ENCODE peak calls at places on chromosomes 11 and 22, in ten cellular contexts. One of them, this sample, is unnamed.

GRCh38 chr22:17106785-17107546 is 14.2 kb downstream of the TMEM121B start:
- DNase-seq in tibial nerve: no peak
- DNase-seq in endothelial cell: no peak
- DNase-seq in mucosa of gallbladder: no peak
- DNase-seq in EH: no peak
- DNase-seq in dorsolateral prefrontal cortex: no peak
- DNase-seq in stimulated activated effector memory CD8-positive, alpha-beta T cell treated with anti-CD3 and anti-CD28 coated beads, Interleukin-12 subunit alpha, Interleukin-12 subunit beta, amount 100 ng/mL, for 72 hours: no peak
- DNase-seq in GM23248: no peak
- DNase-seq in T1000: no peak
- DNase-seq in SJSA1: no peak
- DNase-seq in this sample: no peak

GRCh38 chr11:2076441-2076840 is 62.7 kb downstream of the IGF2 start:
- DNase-seq in stimulated activated effector memory CD8-positive, alpha-beta T cell treated with anti-CD3 and anti-CD28 coated beads, Interleukin-12 subunit alpha, Interleukin-12 subunit beta, amount 100 ng/mL, for 72 hours: no peak
- DNase-seq in tibial nerve: no peak
- DNase-seq in endothelial cell: no peak
- DNase-seq in SJSA1: no peak
- DNase-seq in dorsolateral prefrontal cortex: no peak
- DNase-seq in GM23248: no peak
- DNase-seq in mucosa of gallbladder: peak; percentile 6
- DNase-seq in T1000: no peak
- DNase-seq in EH: no peak
- DNase-seq in this sample: no peak

GRCh38 chr11:2375341-2375853 is 1.7 kb upstream of the CD81 start:
- DNase-seq in EH: no peak
- DNase-seq in tibial nerve: no peak
- DNase-seq in SJSA1: no peak
- DNase-seq in endothelial cell: no peak
- DNase-seq in stimulated activated effector memory CD8-positive, alpha-beta T cell treated with anti-CD3 and anti-CD28 coated beads, Interleukin-12 subunit alpha, Interleukin-12 subunit beta, amount 100 ng/mL, for 72 hours: no peak
- DNase-seq in T1000: no peak
- DNase-seq in mucosa of gallbladder: no peak
- DNase-seq in GM23248: no peak
- DNase-seq in dorsolateral prefrontal cortex: peak; percentile 14
- DNase-seq in this sample: no peak

GRCh38 chr22:44572414-44573207 is 74.6 kb upstream of the RTL6 start:
- DNase-seq in endothelial cell: no peak
- DNase-seq in dorsolateral prefrontal cortex: peak; percentile 35
- DNase-seq in GM23248: peak; percentile 31
- DNase-seq in tibial nerve: no peak
- DNase-seq in EH: no peak
- DNase-seq in stimulated activated effector memory CD8-positive, alpha-beta T cell treated with anti-CD3 and anti-CD28 coated beads, Interleukin-12 subunit alpha, Interleukin-12 subunit beta, amount 100 ng/mL, for 72 hours: no peak
- DNase-seq in SJSA1: no peak
- DNase-seq in mucosa of gallbladder: no peak
- DNase-seq in T1000: no peak
- DNase-seq in this sample: no peak

GRCh38 chr11:65425105-65425970 is 2.7 kb downstream of the NEAT1 start:
- DNase-seq in SJSA1: peak; percentile 86
- DNase-seq in T1000: no peak
- DNase-seq in dorsolateral prefrontal cortex: peak; percentile 61
- DNase-seq in endothelial cell: no peak
- DNase-seq in GM23248: peak; percentile 89
- DNase-seq in EH: peak; percentile 79
- DNase-seq in tibial nerve: peak; percentile 36
- DNase-seq in stimulated activated effector memory CD8-positive, alpha-beta T cell treated with anti-CD3 and anti-CD28 coated beads, Interleukin-12 subunit alpha, Interleukin-12 subunit beta, amount 100 ng/mL, for 72 hours: peak; percentile 67
- DNase-seq in mucosa of gallbladder: no peak
- DNase-seq in this sample: peak; percentile 72

GRCh38 chr22:44648821-44649566 is 53.0 kb upstream of the PRR5 start:
- DNase-seq in tibial nerve: no peak
- DNase-seq in SJSA1: no peak
- DNase-seq in EH: peak; percentile 99
- DNase-seq in stimulated activated effector memory CD8-positive, alpha-beta T cell treated with anti-CD3 and anti-CD28 coated beads, Interleukin-12 subunit alpha, Interleukin-12 subunit beta, amount 100 ng/mL, for 72 hours: no peak
- DNase-seq in mucosa of gallbladder: peak; percentile 54
- DNase-seq in GM23248: peak; percentile 98
- DNase-seq in T1000: no peak
- DNase-seq in dorsolateral prefrontal cortex: no peak
- DNase-seq in endothelial cell: no peak
- DNase-seq in this sample: no peak

GRCh38 chr11:121592708-121593107 is 139.9 kb upstream of the SORL1-AS1 start:
- DNase-seq in dorsolateral prefrontal cortex: no peak
- DNase-seq in EH: peak; percentile 12
- DNase-seq in GM23248: peak; percentile 20
- DNase-seq in mucosa of gallbladder: no peak
- DNase-seq in tibial nerve: no peak
- DNase-seq in T1000: no peak
- DNase-seq in stimulated activated effector memory CD8-positive, alpha-beta T cell treated with anti-CD3 and anti-CD28 coated beads, Interleukin-12 subunit alpha, Interleukin-12 subunit beta, amount 100 ng/mL, for 72 hours: no peak
- DNase-seq in endothelial cell: no peak
- DNase-seq in SJSA1: no peak
- DNase-seq in this sample: no peak

GRCh38 chr22:36356708-36357694 is 30.8 kb downstream of the MYH9 start:
- DNase-seq in endothelial cell: no peak
- DNase-seq in T1000: no peak
- DNase-seq in EH: peak; percentile 63
- DNase-seq in stimulated activated effector memory CD8-positive, alpha-beta T cell treated with anti-CD3 and anti-CD28 coated beads, Interleukin-12 subunit alpha, Interleukin-12 subunit beta, amount 100 ng/mL, for 72 hours: no peak
- DNase-seq in mucosa of gallbladder: no peak
- DNase-seq in GM23248: no peak
- DNase-seq in SJSA1: no peak
- DNase-seq in dorsolateral prefrontal cortex: no peak
- DNase-seq in tibial nerve: no peak
- DNase-seq in this sample: peak; percentile 48

GRCh38 chr11:64971421-64972233 is at the start of gene MAJIN:
- DNase-seq in mucosa of gallbladder: peak; percentile 91
- DNase-seq in dorsolateral prefrontal cortex: peak; percentile 71
- DNase-seq in SJSA1: peak; percentile 68
- DNase-seq in endothelial cell: no peak
- DNase-seq in GM23248: peak; percentile 52
- DNase-seq in T1000: peak; percentile 61
- DNase-seq in stimulated activated effector memory CD8-positive, alpha-beta T cell treated with anti-CD3 and anti-CD28 coated beads, Interleukin-12 subunit alpha, Interleukin-12 subunit beta, amount 100 ng/mL, for 72 hours: peak; percentile 74
- DNase-seq in tibial nerve: peak; percentile 55
- DNase-seq in EH: peak; percentile 37
- DNase-seq in this sample: peak; percentile 83

GRCh38 chr22:30309981-30310672 is 16.6 kb downstream of the TBC1D10A start:
- DNase-seq in T1000: no peak
- DNase-seq in SJSA1: no peak
- DNase-seq in GM23248: peak; percentile 87
- DNase-seq in mucosa of gallbladder: peak; percentile 70
- DNase-seq in tibial nerve: peak; percentile 67
- DNase-seq in EH: peak; percentile 70
- DNase-seq in dorsolateral prefrontal cortex: no peak
- DNase-seq in endothelial cell: no peak
- DNase-seq in stimulated activated effector memory CD8-positive, alpha-beta T cell treated with anti-CD3 and anti-CD28 coated beads, Interleukin-12 subunit alpha, Interleukin-12 subunit beta, amount 100 ng/mL, for 72 hours: no peak
- DNase-seq in this sample: no peak

GRCh38 chr22:35418726-35419125 is 18.8 kb downstream of the MCM5 start:
- DNase-seq in T1000: no peak
- DNase-seq in stimulated activated effector memory CD8-positive, alpha-beta T cell treated with anti-CD3 and anti-CD28 coated beads, Interleukin-12 subunit alpha, Interleukin-12 subunit beta, amount 100 ng/mL, for 72 hours: no peak
- DNase-seq in dorsolateral prefrontal cortex: no peak
- DNase-seq in EH: no peak
- DNase-seq in SJSA1: no peak
- DNase-seq in mucosa of gallbladder: no peak
- DNase-seq in tibial nerve: no peak
- DNase-seq in GM23248: no peak
- DNase-seq in endothelial cell: no peak
- DNase-seq in this sample: no peak

GRCh38 chr11:6898911-6899310 is 6.6 kb upstream of the OR2D2 start:
- DNase-seq in mucosa of gallbladder: no peak
- DNase-seq in GM23248: no peak
- DNase-seq in EH: no peak
- DNase-seq in T1000: no peak
- DNase-seq in SJSA1: no peak
- DNase-seq in dorsolateral prefrontal cortex: no peak
- DNase-seq in stimulated activated effector memory CD8-positive, alpha-beta T cell treated with anti-CD3 and anti-CD28 coated beads, Interleukin-12 subunit alpha, Interleukin-12 subunit beta, amount 100 ng/mL, for 72 hours: no peak
- DNase-seq in tibial nerve: no peak
- DNase-seq in endothelial cell: no peak
- DNase-seq in this sample: no peak

GRCh38 chr22:47007496-47007895 is 245.0 kb downstream of the TBC1D22A start:
- DNase-seq in T1000: no peak
- DNase-seq in GM23248: no peak
- DNase-seq in stimulated activated effector memory CD8-positive, alpha-beta T cell treated with anti-CD3 and anti-CD28 coated beads, Interleukin-12 subunit alpha, Interleukin-12 subunit beta, amount 100 ng/mL, for 72 hours: no peak
- DNase-seq in endothelial cell: no peak
- DNase-seq in EH: no peak
- DNase-seq in tibial nerve: no peak
- DNase-seq in dorsolateral prefrontal cortex: no peak
- DNase-seq in SJSA1: no peak
- DNase-seq in mucosa of gallbladder: no peak
- DNase-seq in this sample: no peak

GRCh38 chr22:29138556-29138955 is 65.7 kb downstream of the KREMEN1 start:
- DNase-seq in GM23248: no peak
- DNase-seq in dorsolateral prefrontal cortex: no peak
- DNase-seq in endothelial cell: no peak
- DNase-seq in tibial nerve: no peak
- DNase-seq in T1000: no peak
- DNase-seq in stimulated activated effector memory CD8-positive, alpha-beta T cell treated with anti-CD3 and anti-CD28 coated beads, Interleukin-12 subunit alpha, Interleukin-12 subunit beta, amount 100 ng/mL, for 72 hours: no peak
- DNase-seq in mucosa of gallbladder: no peak
- DNase-seq in SJSA1: peak; percentile 22
- DNase-seq in EH: no peak
- DNase-seq in this sample: no peak

GRCh38 chr11:107564877-107565218 is 687 bp downstream of the ALKBH8 start:
- DNase-seq in dorsolateral prefrontal cortex: no peak
- DNase-seq in EH: no peak
- DNase-seq in mucosa of gallbladder: no peak
- DNase-seq in T1000: no peak
- DNase-seq in GM23248: no peak
- DNase-seq in SJSA1: no peak
- DNase-seq in stimulated activated effector memory CD8-positive, alpha-beta T cell treated with anti-CD3 and anti-CD28 coated beads, Interleukin-12 subunit alpha, Interleukin-12 subunit beta, amount 100 ng/mL, for 72 hours: no peak
- DNase-seq in tibial nerve: no peak
- DNase-seq in endothelial cell: no peak
- DNase-seq in this sample: no peak

GRCh38 chr11:332651-333480 is 12.2 kb upstream of the IFITM3 start:
- DNase-seq in endothelial cell: no peak
- DNase-seq in T1000: no peak
- DNase-seq in mucosa of gallbladder: no peak
- DNase-seq in SJSA1: no peak
- DNase-seq in tibial nerve: no peak
- DNase-seq in GM23248: no peak
- DNase-seq in stimulated activated effector memory CD8-positive, alpha-beta T cell treated with anti-CD3 and anti-CD28 coated beads, Interleukin-12 subunit alpha, Interleukin-12 subunit beta, amount 100 ng/mL, for 72 hours: no peak
- DNase-seq in EH: no peak
- DNase-seq in dorsolateral prefrontal cortex: peak; percentile 25
- DNase-seq in this sample: no peak

GRCh38 chr11:43923327-43924111 is 18.9 kb upstream of the C11orf96 start:
- DNase-seq in T1000: no peak
- DNase-seq in dorsolateral prefrontal cortex: peak; percentile 71
- DNase-seq in mucosa of gallbladder: peak; percentile 57
- DNase-seq in endothelial cell: no peak
- DNase-seq in SJSA1: peak; percentile 88
- DNase-seq in tibial nerve: peak; percentile 69
- DNase-seq in EH: peak; percentile 67
- DNase-seq in stimulated activated effector memory CD8-positive, alpha-beta T cell treated with anti-CD3 and anti-CD28 coated beads, Interleukin-12 subunit alpha, Interleukin-12 subunit beta, amount 100 ng/mL, for 72 hours: no peak
- DNase-seq in GM23248: peak; percentile 75
- DNase-seq in this sample: no peak

GRCh38 chr22:50620861-50621490 is 7.0 kb downstream of the ARSA start:
- DNase-seq in mucosa of gallbladder: no peak
- DNase-seq in stimulated activated effector memory CD8-positive, alpha-beta T cell treated with anti-CD3 and anti-CD28 coated beads, Interleukin-12 subunit alpha, Interleukin-12 subunit beta, amount 100 ng/mL, for 72 hours: peak; percentile 45
- DNase-seq in T1000: no peak
- DNase-seq in tibial nerve: no peak
- DNase-seq in endothelial cell: no peak
- DNase-seq in dorsolateral prefrontal cortex: no peak
- DNase-seq in EH: no peak
- DNase-seq in SJSA1: no peak
- DNase-seq in GM23248: peak; percentile 36
- DNase-seq in this sample: no peak

GRCh38 chr11:119376197-119376847 is 5.2 kb downstream of the USP2 start:
- DNase-seq in EH: no peak
- DNase-seq in stimulated activated effector memory CD8-positive, alpha-beta T cell treated with anti-CD3 and anti-CD28 coated beads, Interleukin-12 subunit alpha, Interleukin-12 subunit beta, amount 100 ng/mL, for 72 hours: no peak
- DNase-seq in endothelial cell: no peak
- DNase-seq in T1000: no peak
- DNase-seq in GM23248: peak; percentile 42
- DNase-seq in mucosa of gallbladder: peak; percentile 78
- DNase-seq in SJSA1: no peak
- DNase-seq in tibial nerve: peak; percentile 4
- DNase-seq in dorsolateral prefrontal cortex: peak; percentile 93
- DNase-seq in this sample: no peak

GRCh38 chr11:22634897-22635629 is 9.4 kb upstream of the FANCF start:
- DNase-seq in GM23248: peak; percentile 25
- DNase-seq in stimulated activated effector memory CD8-positive, alpha-beta T cell treated with anti-CD3 and anti-CD28 coated beads, Interleukin-12 subunit alpha, Interleukin-12 subunit beta, amount 100 ng/mL, for 72 hours: no peak
- DNase-seq in tibial nerve: no peak
- DNase-seq in EH: peak; percentile 16
- DNase-seq in T1000: no peak
- DNase-seq in SJSA1: no peak
- DNase-seq in dorsolateral prefrontal cortex: no peak
- DNase-seq in endothelial cell: no peak
- DNase-seq in mucosa of gallbladder: peak; percentile 43
- DNase-seq in this sample: no peak

GRCh38 chr11:61637287-61637686 is 42.9 kb upstream of the DAGLA start:
- DNase-seq in T1000: no peak
- DNase-seq in stimulated activated effector memory CD8-positive, alpha-beta T cell treated with anti-CD3 and anti-CD28 coated beads, Interleukin-12 subunit alpha, Interleukin-12 subunit beta, amount 100 ng/mL, for 72 hours: no peak
- DNase-seq in SJSA1: no peak
- DNase-seq in EH: no peak
- DNase-seq in mucosa of gallbladder: no peak
- DNase-seq in GM23248: no peak
- DNase-seq in endothelial cell: no peak
- DNase-seq in dorsolateral prefrontal cortex: no peak
- DNase-seq in tibial nerve: no peak
- DNase-seq in this sample: no peak

This sample was measured in activated T-cell treated with anti-CD3 and anti-CD28 coated beads for 4 hours.